ENCODE peak calls at places on chromosomes 5 and 9, in four cellular contexts. P is activated T-helper 1 cell treated with anti-CD3 and anti-CD28 coated beads, Interleukin-2, amount 50 U/mL, for 16 hours; Q is stimulated activated CD8-positive, alpha-beta memory T cell treated with anti-CD3 and anti-CD28 coated beads, Interleukin-15, amount 100 ng/mL, for 4 hours; R is astrocyte. G is an unnamed sample.

GRCh38 chr5:125346316-125346715 is 599.9 kb upstream of the ZNF608 start:
- DNase-seq in P (no peak), Q (no peak), R (no peak), G (no peak)

GRCh38 chr5:113693205-113693553 is 179.7 kb downstream of the YTHDC2 start:
- DNase-seq in P (no peak), Q (no peak), R (no peak), G (no peak)

GRCh38 chr5:29077451-29077850 is 2039.1 kb upstream of the CDH9 start:
- DNase-seq in P (no peak), Q (no peak), R (no peak), G (no peak)

GRCh38 chr5:128574041-128574440 is 36.0 kb upstream of the FBN2 start:
- DNase-seq in P (no peak), Q (no peak), R (peak), G (peak)

GRCh38 chr9:1604942-1605560 is 410.1 kb upstream of the SMARCA2 start:
- DNase-seq in P (no peak), Q (no peak), R (no peak), G (peak)

GRCh38 chr9:126149661-126150060 is 177.0 kb upstream of the MVB12B start:
- DNase-seq in P (no peak), Q (no peak), R (no peak), G (no peak)

GRCh38 chr9:34374339-34374738 is 2.4 kb downstream of the MYORG start:
- DNase-seq in P (no peak), Q (no peak), R (no peak), G (no peak)

GRCh38 chr9:6616976-6617375 is 28.6 kb downstream of the GLDC start:
- DNase-seq in P (no peak), Q (no peak), R (no peak), G (no peak)

GRCh38 chr9:91221332-91221731 is 140.4 kb downstream of the AUH start:
- DNase-seq in P (no peak), Q (no peak), R (peak), G (peak)

GRCh38 chr5:167571824-167572223 is 719.6 kb upstream of the WWC1 start:
- DNase-seq in P (no peak), Q (no peak), R (no peak), G (no peak)

GRCh38 chr9:115278241-115279035 is 160.5 kb upstream of the TNC start:
- DNase-seq in P (no peak), Q (no peak), R (no peak), G (no peak)

GRCh38 chr9:16512281-16512680 is 358.2 kb downstream of the BNC2 start:
- DNase-seq in P (no peak), Q (no peak), R (no peak), G (peak)

GRCh38 chr5:18483386-18483785 is 849.1 kb downstream of the TAF11L14 start:
- DNase-seq in P (no peak), Q (no peak), R (peak), G (no peak)

GRCh38 chr5:129500101-129500500 is 40.0 kb downstream of the ADAMTS19 start:
- DNase-seq in P (no peak), Q (no peak), R (no peak), G (no peak)

GRCh38 chr9:121557581-121558422 is 58.2 kb upstream of the GGTA1 start:
- DNase-seq in P (no peak), Q (no peak), R (peak), G (peak)

GRCh38 chr9:128899566-128900322 is 17.8 kb downstream of the LRRC8A start:
- DNase-seq in P (no peak), Q (no peak), R (no peak), G (no peak)

GRCh38 chr9:90774682-90775081 is 26.9 kb upstream of the SYK start:
- DNase-seq in P (no peak), Q (no peak), R (no peak), G (no peak)

GRCh38 chr9:76905984-76906861 is at the start of gene PRUNE2:
- DNase-seq in P (no peak), Q (no peak), R (peak), G (peak)

GRCh38 chr5:63211413-63212132 is 633.0 kb downstream of the LRRC70 start:
- DNase-seq in P (no peak), Q (no peak), R (no peak), G (no peak)

GRCh38 chr5:77772729-77773128 is 3.4 kb downstream of the TBCA start:
- DNase-seq in P (no peak), Q (no peak), R (no peak), G (no peak)

GRCh38 chr9:113488490-113488889 is 25.0 kb downstream of the RGS3 start:
- DNase-seq in P (no peak), Q (no peak), R (no peak), G (peak)

GRCh38 chr9:100216178-100216787 is 117.2 kb downstream of the INVS start:
- DNase-seq in P (peak), Q (peak), R (peak), G (peak)

GRCh38 chr5:12095808-12096281 is 191.6 kb upstream of the CTNND2 start:
- DNase-seq in P (no peak), Q (no peak), R (peak), G (no peak)

GRCh38 chr9:79377315-79377855 is 194.4 kb upstream of the TLE4 start:
- DNase-seq in P (no peak), Q (no peak), R (peak), G (no peak)

GRCh38 chr5:58545912-58546311 is 37.0 kb upstream of the RAB3C start:
- DNase-seq in P (no peak), Q (no peak), R (no peak), G (no peak)

GRCh38 chr5:172743112-172743959 is 27.7 kb downstream of the DUSP1 start:
- DNase-seq in P (no peak), Q (no peak), R (no peak), G (no peak)

G was measured in fibroblast of mammary gland.